ENCODE peak calls at places on chromosomes 7 and 10, in five cellular contexts. D, H, Y, M and O are unnamed samples.

GRCh38 chr7:43631559-43631958 is 48.7 kb downstream of the STK17A start:
- DNase-seq in M (no peak), D (no peak), H (no peak), Y (no peak), O (no peak)

GRCh38 chr10:133257489-133258065 is 19.1 kb downstream of the ADAM8 start:
- DNase-seq in H (no peak), D (peak; percentile 73), M (peak; percentile 43), Y (peak; percentile 84), O (no peak)

GRCh38 chr10:112818381-112818780 is 131.7 kb upstream of the TCF7L2 start:
- DNase-seq in H (no peak), Y (no peak), D (no peak), M (no peak), O (no peak)

GRCh38 chr7:52877240-52877639 is 158.2 kb upstream of the POM121L12 start:
- DNase-seq in Y (no peak), D (no peak), M (no peak), H (no peak), O (no peak)

GRCh38 chr10:34866848-34867247 is 51.8 kb upstream of the PARD3 start:
- DNase-seq in D (no peak), Y (no peak), M (no peak), H (no peak), O (no peak)

GRCh38 chr10:84613336-84614021 is 285.1 kb downstream of the CCSER2 start:
- DNase-seq in D (no peak), M (no peak), Y (no peak), H (no peak), O (no peak)

GRCh38 chr10:71472466-71472865 is 75.7 kb downstream of the CDH23 start:
- DNase-seq in M (no peak), D (no peak), H (no peak), Y (no peak), O (no peak)

GRCh38 chr10:102776779-102777417 is 33.1 kb downstream of the WBP1L start:
- DNase-seq in H (no peak), Y (peak; percentile 75), M (peak; percentile 31), D (peak; percentile 92), O (peak; percentile 75)

GRCh38 chr7:45342236-45342635 is 184.6 kb downstream of the RAMP3 start:
- DNase-seq in D (no peak), Y (no peak), H (no peak), M (no peak), O (no peak)

GRCh38 chr10:13758761-13759160 is 172.0 kb downstream of the PRPF18 start:
- DNase-seq in H (no peak), M (no peak), D (no peak), Y (no peak), O (no peak)

GRCh38 chr10:70430489-70431445 is 10.7 kb downstream of the NODAL start:
- DNase-seq in D (peak; percentile 81), H (no peak), M (no peak), Y (peak; percentile 70), O (no peak)

GRCh38 chr10:100009283-100009792 is 409 bp downstream of the DNMBP start:
- DNase-seq in H (no peak), Y (no peak), M (no peak), D (peak; percentile 46), O (no peak)

GRCh38 chr10:100006241-100006886 is 3.4 kb downstream of the DNMBP start:
- DNase-seq in Y (no peak), H (peak; percentile 55), M (no peak), D (peak; percentile 62), O (peak; percentile 85)

GRCh38 chr10:100008708-100009282 is 952 bp downstream of the DNMBP start:
- DNase-seq in M (no peak), D (no peak), Y (no peak), H (no peak), O (no peak)

GRCh38 chr10:100008142-100008522 is 1.6 kb downstream of the DNMBP start:
- DNase-seq in D (peak; percentile 28), Y (no peak), M (no peak), H (no peak), O (no peak)

DNA sequence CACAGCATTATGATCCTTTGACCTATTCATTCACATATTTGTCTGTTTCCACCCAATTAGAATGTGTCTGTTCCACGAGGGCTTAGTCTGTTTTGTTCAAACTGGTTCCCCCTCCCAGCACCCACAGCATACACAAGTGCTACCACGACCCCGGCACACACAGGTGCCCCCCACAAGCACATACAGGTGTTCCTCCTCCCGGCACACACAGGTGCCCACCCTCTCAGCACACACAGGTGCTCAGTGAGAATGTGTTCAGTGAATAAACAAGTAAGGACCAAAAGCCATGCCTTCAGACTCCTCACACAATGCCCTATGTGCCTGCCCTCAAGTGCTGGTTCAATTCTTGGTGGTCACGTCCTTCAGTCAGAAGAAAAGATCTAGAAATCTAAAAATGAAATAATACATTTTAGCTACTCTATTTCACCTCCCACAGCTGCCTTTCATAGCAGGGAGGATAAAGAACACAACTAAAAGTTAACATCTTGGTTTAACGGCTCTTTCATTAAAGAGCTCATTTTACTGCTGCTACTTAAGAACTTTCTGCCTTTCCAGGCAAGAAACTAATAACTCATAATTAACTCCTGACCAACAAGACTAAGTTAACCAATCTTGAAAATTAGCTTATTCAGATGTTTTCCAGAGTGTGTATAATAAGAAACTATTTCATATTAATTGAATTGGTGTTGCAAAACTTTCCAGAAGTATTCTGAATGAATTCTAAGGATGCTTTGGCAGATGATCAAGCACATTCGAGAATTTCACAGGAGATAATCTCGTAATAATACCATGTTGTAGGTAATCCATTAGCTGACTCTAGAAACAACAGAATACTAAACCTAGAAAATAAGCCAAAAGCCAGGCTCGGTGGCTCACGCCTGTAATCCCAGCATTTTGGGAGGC is 2.3 kb downstream of the DNMBP start:
- DNase-seq in D (no peak), M (no peak), Y (no peak), H (no peak), O (no peak)
- H3K4me3 ChIP-seq in D (no peak overlapping the region), M (no peak overlapping the region), Y (no peak overlapping the region), H (peak overlapping the region; percentile 97), O (peak overlapping the region; percentile 83)

DNA sequence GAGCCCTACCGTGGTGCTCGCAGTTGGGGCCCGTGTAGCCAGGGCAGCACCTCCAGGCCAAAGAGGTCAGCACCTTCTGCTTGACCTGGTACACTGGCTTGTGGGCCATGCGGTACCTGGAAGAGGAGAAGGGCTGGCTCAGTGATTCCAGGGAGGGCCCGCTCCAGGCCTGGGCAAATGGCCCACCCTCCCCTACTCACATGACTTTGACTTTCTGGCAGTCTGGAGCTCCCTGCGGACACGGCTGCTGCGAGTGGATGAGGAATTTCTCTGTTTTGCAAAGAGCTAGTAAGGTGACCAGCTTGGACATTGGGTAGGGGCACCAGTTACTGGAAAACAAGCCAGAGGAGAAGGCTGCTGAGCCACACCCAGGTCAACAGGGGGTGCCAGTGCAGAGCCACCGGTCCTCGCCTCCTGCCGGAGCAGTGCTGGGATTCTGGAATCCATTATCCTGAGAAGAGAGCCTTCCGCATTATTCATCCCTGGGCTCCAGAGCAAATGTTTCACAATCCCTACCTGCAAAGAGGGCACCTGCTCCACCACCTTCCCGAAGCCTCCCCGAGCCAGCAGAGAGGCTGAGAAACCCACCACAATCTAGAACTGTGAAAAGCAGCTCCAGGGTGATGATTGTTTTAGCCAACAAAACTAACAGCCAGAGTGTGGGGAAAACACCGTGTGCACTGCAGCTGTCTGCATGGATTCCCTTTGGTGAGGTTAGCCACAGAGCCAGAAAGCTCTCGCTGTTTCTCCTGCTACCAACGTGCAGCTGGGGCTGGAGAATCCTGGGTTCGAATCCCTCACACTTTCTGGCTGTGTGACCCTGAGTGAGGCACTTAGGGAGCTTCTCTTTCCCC is 11.8 kb downstream of the MMRN2 start:
- DNase-seq in M (no peak), D (peak; percentile 15), Y (peak; percentile 43), H (no peak), O (no peak)
- TF ChIP-seq CTCF in M (no peak), D (no peak), Y (no peak), H (no peak), O (peak; percentile 68)

GRCh38 chr10:97651773-97652172 is 11.3 kb downstream of the PI4K2A start:
- DNase-seq in Y (no peak), H (no peak), D (no peak), M (no peak), O (no peak)

GRCh38 chr10:97644961-97645360 is 4.5 kb downstream of the PI4K2A start:
- DNase-seq in Y (no peak), M (no peak), D (no peak), H (no peak), O (no peak)

GRCh38 chr10:97643586-97643985 is 3.1 kb downstream of the PI4K2A start:
- DNase-seq in H (no peak), M (no peak), Y (no peak), D (no peak), O (no peak)

GRCh38 chr10:97647556-97647955 is 7.1 kb downstream of the PI4K2A start:
- DNase-seq in Y (no peak), H (no peak), D (no peak), M (no peak), O (no peak)

GRCh38 chr10:97648557-97649404 is 8.3 kb downstream of the PI4K2A start:
- DNase-seq in M (peak; percentile 17), H (peak; percentile 47), Y (no peak), D (peak; percentile 65), O (peak; percentile 63)
- H3K4me3 ChIP-seq in M (no peak overlapping the region), H (no peak overlapping the region), Y (no peak overlapping the region), D (no peak overlapping the region), O (no peak overlapping the region)

DNA sequence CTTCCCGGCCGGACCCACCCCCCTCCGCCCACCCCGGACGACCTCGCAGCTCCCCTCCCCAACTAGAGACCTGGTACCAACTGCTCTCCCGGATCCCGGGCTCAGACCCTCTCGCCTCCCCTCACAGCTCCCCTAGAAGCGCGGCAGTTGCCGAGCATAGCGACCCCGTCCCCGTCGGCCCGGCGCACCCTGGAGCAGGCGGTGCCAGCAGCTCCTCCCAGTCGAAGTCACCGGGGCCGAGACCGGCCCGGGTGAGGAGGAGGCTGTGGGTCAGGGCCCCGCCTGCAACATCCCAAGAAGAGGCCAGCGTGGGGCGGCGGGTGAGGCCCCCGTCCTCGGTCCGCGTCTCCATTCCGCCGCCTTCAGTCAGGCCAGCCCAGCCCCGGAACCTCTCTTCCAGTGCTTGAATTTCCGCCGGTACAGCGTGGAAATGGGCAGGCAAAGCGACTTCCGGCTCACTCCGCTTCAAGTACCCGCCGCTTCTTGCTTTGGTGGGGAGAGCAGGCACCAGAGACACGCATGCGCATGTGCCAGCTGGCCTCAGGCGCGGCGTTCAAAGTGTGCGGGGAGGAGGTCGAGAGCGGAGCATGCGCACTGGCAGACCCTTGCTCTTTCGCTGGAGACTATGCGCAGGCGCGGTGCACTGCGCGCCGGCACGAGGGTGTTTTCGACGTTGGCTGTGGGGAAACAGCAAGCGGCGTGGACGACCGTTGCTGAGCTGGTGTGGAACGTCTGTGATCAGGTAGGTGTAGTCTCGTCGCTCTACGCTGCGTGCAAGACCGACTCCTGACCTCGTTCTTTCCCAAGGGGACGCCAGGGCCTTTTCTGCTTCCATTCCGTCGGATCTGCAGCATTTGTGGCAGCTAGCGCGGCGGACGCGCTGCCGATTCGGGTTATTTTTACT is at the start of gene C10orf88:
- DNase-seq in D (peak; percentile 99), M (peak; percentile 96), Y (peak; percentile 96), H (peak; percentile 96), O (peak; percentile 78)
- TF ChIP-seq CTCF in D (no peak), M (no peak), Y (no peak), H (no peak), O (no peak)